ENCODE peak calls at places on chromosomes 12 and 14, in seven cellular contexts. E is A549, U is GM23248, W is astrocyte of the spinal cord, J is left lung, X is esophagus squamous epithelium, R is epithelial cell of esophagus. A is an unnamed sample.

GRCh38 chr14:80658155-80658554 is 283.4 kb downstream of the CEP128 start:
- DNase-seq in E (no peak), U (no peak), W (no peak), J (no peak), X (no peak), R (no peak), A (no peak)

GRCh38 chr12:14214495-14214894 is 151.0 kb upstream of the ATF7IP start:
- DNase-seq in E (no peak), U (no peak), W (no peak), J (no peak), X (no peak), R (no peak), A (no peak)

GRCh38 chr14:92622311-92622710 is 108.7 kb downstream of the RIN3 start:
- DNase-seq in E (no peak), U (no peak), W (no peak), J (no peak), X (no peak), R (no peak), A (no peak)

GRCh38 chr14:106489112-106489881 is 962.9 kb downstream of the TMEM121 start:
- DNase-seq in E (no peak), U (no peak), W (no peak), J (no peak), X (no peak), R (no peak), A (no peak)

GRCh38 chr12:12010277-12011031 is 60.3 kb upstream of the BCL2L14 start:
- DNase-seq in E (no peak), U (peak; percentile 68), W (peak; percentile 89), J (peak; percentile 85), X (peak; percentile 24), R (no peak), A (peak; percentile 52)

GRCh38 chr12:71710276-71711125 is 24.6 kb downstream of the TMEM19 start:
- DNase-seq in E (peak; percentile 52), U (peak; percentile 92), W (peak; percentile 87), J (no peak), X (no peak), R (peak; percentile 98), A (no peak)

GRCh38 chr14:59306775-59307174 is 118.3 kb downstream of the DAAM1 start:
- DNase-seq in E (no peak), U (peak; percentile 72), W (peak; percentile 74), J (no peak), X (no peak), R (peak; percentile 94), A (no peak)

GRCh38 chr14:81529391-81529790 is 4.3 kb downstream of the SEL1L start:
- DNase-seq in E (no peak), U (peak; percentile 61), W (peak; percentile 50), J (no peak), X (no peak), R (peak; percentile 60), A (no peak)

GRCh38 chr12:93689076-93689834 is 12.1 kb downstream of the CRADD start:
- DNase-seq in E (no peak), U (no peak), W (no peak), J (no peak), X (no peak), R (peak; percentile 88), A (no peak)

GRCh38 chr14:29926701-29927595 is 699 bp downstream of the PRKD1 start:
- DNase-seq in E (peak; percentile 34), U (peak; percentile 75), W (peak; percentile 49), J (peak; percentile 48), X (no peak), R (peak; percentile 25), A (peak; percentile 45)

GRCh38 chr14:29927596-29928341 is at the start of gene PRKD1:
- DNase-seq in E (peak; percentile 65), U (peak; percentile 76), W (peak; percentile 75), J (peak; percentile 67), X (no peak), R (peak; percentile 30), A (peak; percentile 31)

GRCh38 chr14:29926228-29926627 is 1.4 kb downstream of the PRKD1 start:
- DNase-seq in E (no peak), U (peak; percentile 29), W (no peak), J (no peak), X (no peak), R (no peak), A (no peak)

GRCh38 chr14:29930283-29930682 is 2.6 kb upstream of the PRKD1 start:
- DNase-seq in E (no peak), U (peak; percentile 83), W (peak; percentile 42), J (no peak), X (no peak), R (peak; percentile 20), A (no peak)

DNA sequence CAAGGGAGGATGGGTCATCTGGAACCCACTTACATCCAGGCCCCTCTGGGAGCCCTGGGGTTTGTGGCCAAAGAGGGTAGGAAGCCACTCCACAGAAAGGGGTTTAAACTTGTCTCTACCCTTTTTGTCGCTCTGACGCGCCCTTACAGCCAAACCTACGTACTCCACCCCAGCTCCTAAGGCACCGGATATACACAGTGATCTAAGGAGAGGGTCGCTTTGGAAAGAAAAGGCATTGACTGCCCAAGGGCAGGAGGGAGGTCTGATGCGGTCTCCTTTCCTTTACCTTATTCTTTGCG is 644 bp upstream of the PRKD1 start:
- DNase-seq in E (no peak), U (peak; percentile 16), W (no peak), J (no peak), X (no peak), R (no peak), A (no peak)
- H3K4me3 ChIP-seq in E (peak overlapping the region; percentile 69), U (peak overlapping the region; percentile 95), W (no peak overlapping the region), J (peak overlapping the region; percentile 57), X (no peak overlapping the region), R (no peak overlapping the region), A (peak overlapping the region; percentile 81)

DNA sequence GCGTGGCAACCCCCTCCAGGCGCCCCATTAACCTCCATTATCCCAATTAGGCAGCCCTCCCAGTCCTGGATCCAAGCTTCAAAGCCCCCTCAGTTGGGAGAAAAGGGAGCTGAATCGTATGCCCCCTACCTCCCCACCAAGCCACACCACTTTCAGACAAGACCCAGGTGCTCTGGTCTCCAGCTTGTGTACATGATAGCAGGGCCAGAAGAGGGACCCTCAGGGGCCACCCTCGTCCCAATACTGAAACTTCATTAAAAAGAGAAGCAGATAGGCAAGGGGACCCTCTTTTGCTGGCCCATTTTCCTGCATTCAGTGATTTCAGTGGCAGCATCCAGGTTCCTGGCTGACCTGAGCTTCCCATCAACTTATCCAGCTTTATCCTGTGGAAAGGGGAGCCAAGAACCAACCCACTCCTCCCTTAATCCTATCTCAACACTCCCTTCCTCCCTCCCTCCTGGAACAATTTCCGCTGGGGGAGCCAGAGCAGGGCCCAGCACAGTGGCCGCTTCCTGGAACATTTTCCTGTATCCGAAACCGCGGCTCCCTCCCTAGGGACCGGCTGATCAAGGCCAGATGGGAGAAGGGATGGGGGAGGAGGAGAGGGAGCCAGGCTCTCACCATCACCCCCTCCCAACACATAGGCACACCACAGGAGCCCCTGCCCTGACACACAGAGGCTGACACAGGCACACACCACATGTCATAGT is 9.5 kb upstream of the SP7 start:
- DNase-seq in E (no peak), U (peak; percentile 72), W (no peak), J (no peak), X (no peak), R (no peak), A (no peak)
- H3K4me3 ChIP-seq in E (peak overlapping the region; percentile 64), U (peak overlapping the region; percentile 80), W (peak overlapping the region; percentile 50), J (peak overlapping the region; percentile 56), X (no peak overlapping the region), R (no peak overlapping the region), A (peak overlapping the region; percentile 78)

GRCh38 chr12:168201-168600 is 45.8 kb downstream of the SLC6A12 start:
- DNase-seq in E (no peak), U (no peak), W (no peak), J (no peak), X (no peak), R (no peak), A (no peak)

GRCh38 chr12:171276-171675 is 42.7 kb downstream of the SLC6A12 start:
- DNase-seq in E (no peak), U (no peak), W (no peak), J (no peak), X (no peak), R (no peak), A (no peak)

GRCh38 chr12:170361-171225 is 43.4 kb downstream of the SLC6A12 start:
- DNase-seq in E (no peak), U (no peak), W (no peak), J (no peak), X (no peak), R (no peak), A (no peak)

GRCh38 chr12:168763-169525 is 45.0 kb downstream of the SLC6A12 start:
- DNase-seq in E (no peak), U (peak; percentile 14), W (peak; percentile 39), J (no peak), X (no peak), R (no peak), A (no peak)

GRCh38 chr12:169528-170360 is 44.2 kb downstream of the SLC6A12 start:
- DNase-seq in E (no peak), U (peak; percentile 16), W (no peak), J (no peak), X (no peak), R (no peak), A (no peak)
- H3K4me3 ChIP-seq in E (no peak overlapping the region), U (no peak overlapping the region), W (no peak overlapping the region), J (no peak overlapping the region), X (no peak overlapping the region), R (no peak overlapping the region), A (no peak overlapping the region)

GRCh38 chr12:99600388-99600787 is 47.2 kb upstream of the GARIN6 start:
- DNase-seq in E (no peak), U (no peak), W (no peak), J (no peak), X (no peak), R (no peak), A (no peak)
- H3K4me3 ChIP-seq in E (no peak overlapping the region), U (no peak overlapping the region), W (no peak overlapping the region), J (no peak overlapping the region), X (no peak overlapping the region), R (no peak overlapping the region), A (no peak overlapping the region)

DNA sequence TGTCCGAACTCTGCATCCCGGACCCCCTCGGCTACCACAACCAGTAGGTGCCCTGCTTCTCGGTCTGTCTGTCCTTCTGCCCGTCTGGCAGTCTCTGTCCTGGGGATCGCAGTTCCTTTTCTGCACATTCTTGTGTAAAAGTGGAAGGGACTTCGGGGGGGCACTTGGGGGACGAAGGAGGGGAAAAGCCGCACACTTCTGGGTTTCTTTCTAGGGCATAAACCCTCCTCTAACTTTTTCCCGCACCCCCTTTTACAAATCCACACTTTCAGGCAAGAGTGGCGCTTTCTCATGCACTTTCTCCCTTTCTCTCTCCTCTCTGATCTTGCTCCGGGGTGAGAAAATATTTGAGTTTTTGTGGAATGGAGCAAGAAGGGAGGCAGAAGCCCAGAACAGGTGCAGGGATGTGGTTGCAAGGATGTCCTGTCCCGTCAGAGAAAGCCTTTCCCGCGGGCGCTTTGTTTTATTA is 506 bp downstream of the ESRRB start:
- DNase-seq in E (no peak), U (no peak), W (no peak), J (no peak), X (no peak), R (no peak), A (no peak)
- H3K4me3 ChIP-seq in E (peak overlapping the region; percentile 39), U (peak overlapping the region; percentile 25), W (no peak overlapping the region), J (no peak overlapping the region), X (peak overlapping the region; percentile 1), R (peak overlapping the region; percentile 6), A (peak overlapping the region; percentile 62)